ENCODE peak calls at places on chromosomes 12 and 14, in eight cellular contexts. One of them, this sample, is unnamed.

GRCh38 chr12:39575498-39575875 is 44.1 kb downstream of the ABCD2 start:
- DNase-seq in iPS-NIHi11: no peak
- DNase-seq in astrocyte of the spinal cord: no peak
- DNase-seq in HTR-8/SVneo: no peak
- DNase-seq in COR-L47: no peak
- DNase-seq in C1 segment of cervical spinal cord: no peak
- DNase-seq in stimulated activated CD4-positive, alpha-beta T cell treated with anti-CD3 and anti-CD28 coated beads, Interleukin-4, amount 100 ng/mL, for 24 hours: no peak
- DNase-seq in AG04450: no peak
- DNase-seq in this sample: no peak

GRCh38 chr12:58583956-58584355 is 336.3 kb downstream of the LRIG3 start:
- DNase-seq in C1 segment of cervical spinal cord: no peak
- DNase-seq in COR-L47: no peak
- DNase-seq in iPS-NIHi11: no peak
- DNase-seq in AG04450: no peak
- DNase-seq in HTR-8/SVneo: no peak
- DNase-seq in astrocyte of the spinal cord: no peak
- DNase-seq in stimulated activated CD4-positive, alpha-beta T cell treated with anti-CD3 and anti-CD28 coated beads, Interleukin-4, amount 100 ng/mL, for 24 hours: no peak
- DNase-seq in this sample: no peak

GRCh38 chr12:89244536-89244935 is 107.8 kb downstream of the DUSP6 start:
- DNase-seq in stimulated activated CD4-positive, alpha-beta T cell treated with anti-CD3 and anti-CD28 coated beads, Interleukin-4, amount 100 ng/mL, for 24 hours: peak
- DNase-seq in iPS-NIHi11: no peak
- DNase-seq in C1 segment of cervical spinal cord: no peak
- DNase-seq in HTR-8/SVneo: no peak
- DNase-seq in COR-L47: no peak
- DNase-seq in astrocyte of the spinal cord: no peak
- DNase-seq in AG04450: no peak
- DNase-seq in this sample: no peak

GRCh38 chr14:75426332-75427125 is 1.3 kb upstream of the JDP2 start:
- DNase-seq in HTR-8/SVneo: no peak
- DNase-seq in C1 segment of cervical spinal cord: no peak
- DNase-seq in COR-L47: no peak
- DNase-seq in stimulated activated CD4-positive, alpha-beta T cell treated with anti-CD3 and anti-CD28 coated beads, Interleukin-4, amount 100 ng/mL, for 24 hours: no peak
- DNase-seq in AG04450: no peak
- DNase-seq in iPS-NIHi11: no peak
- DNase-seq in astrocyte of the spinal cord: no peak
- DNase-seq in this sample: no peak

GRCh38 chr12:112904571-112904970 is 2.2 kb upstream of the OAS1 start:
- DNase-seq in C1 segment of cervical spinal cord: no peak
- DNase-seq in iPS-NIHi11: no peak
- DNase-seq in COR-L47: no peak
- DNase-seq in HTR-8/SVneo: no peak
- DNase-seq in AG04450: no peak
- DNase-seq in stimulated activated CD4-positive, alpha-beta T cell treated with anti-CD3 and anti-CD28 coated beads, Interleukin-4, amount 100 ng/mL, for 24 hours: no peak
- DNase-seq in astrocyte of the spinal cord: peak
- DNase-seq in this sample: no peak

GRCh38 chr12:76037130-76038105 is 5.8 kb upstream of the PHLDA1 start:
- DNase-seq in stimulated activated CD4-positive, alpha-beta T cell treated with anti-CD3 and anti-CD28 coated beads, Interleukin-4, amount 100 ng/mL, for 24 hours: peak
- DNase-seq in iPS-NIHi11: peak
- DNase-seq in COR-L47: peak
- DNase-seq in C1 segment of cervical spinal cord: no peak
- DNase-seq in astrocyte of the spinal cord: peak
- DNase-seq in HTR-8/SVneo: no peak
- DNase-seq in AG04450: peak
- DNase-seq in this sample: no peak

GRCh38 chr12:76883151-76883550 is 4.3 kb upstream of the CSRP2 start:
- DNase-seq in C1 segment of cervical spinal cord: no peak
- DNase-seq in AG04450: no peak
- DNase-seq in COR-L47: no peak
- DNase-seq in HTR-8/SVneo: peak
- DNase-seq in iPS-NIHi11: peak
- DNase-seq in stimulated activated CD4-positive, alpha-beta T cell treated with anti-CD3 and anti-CD28 coated beads, Interleukin-4, amount 100 ng/mL, for 24 hours: no peak
- DNase-seq in astrocyte of the spinal cord: peak
- DNase-seq in this sample: no peak

GRCh38 chr14:68386950-68387779 is 405.7 kb downstream of the ZFP36L1 start:
- DNase-seq in C1 segment of cervical spinal cord: no peak
- DNase-seq in AG04450: no peak
- DNase-seq in astrocyte of the spinal cord: peak
- DNase-seq in HTR-8/SVneo: no peak
- DNase-seq in iPS-NIHi11: no peak
- DNase-seq in COR-L47: no peak
- DNase-seq in stimulated activated CD4-positive, alpha-beta T cell treated with anti-CD3 and anti-CD28 coated beads, Interleukin-4, amount 100 ng/mL, for 24 hours: no peak
- DNase-seq in this sample: no peak

GRCh38 chr12:92488735-92489134 is 214.1 kb upstream of the PLEKHG7 start:
- DNase-seq in AG04450: no peak
- DNase-seq in iPS-NIHi11: no peak
- DNase-seq in stimulated activated CD4-positive, alpha-beta T cell treated with anti-CD3 and anti-CD28 coated beads, Interleukin-4, amount 100 ng/mL, for 24 hours: no peak
- DNase-seq in COR-L47: no peak
- DNase-seq in HTR-8/SVneo: no peak
- DNase-seq in C1 segment of cervical spinal cord: no peak
- DNase-seq in astrocyte of the spinal cord: no peak
- DNase-seq in this sample: no peak

GRCh38 chr12:19694627-19695026 is 255.3 kb downstream of the AEBP2 start:
- DNase-seq in iPS-NIHi11: no peak
- DNase-seq in COR-L47: no peak
- DNase-seq in HTR-8/SVneo: no peak
- DNase-seq in astrocyte of the spinal cord: no peak
- DNase-seq in C1 segment of cervical spinal cord: no peak
- DNase-seq in stimulated activated CD4-positive, alpha-beta T cell treated with anti-CD3 and anti-CD28 coated beads, Interleukin-4, amount 100 ng/mL, for 24 hours: no peak
- DNase-seq in AG04450: no peak
- DNase-seq in this sample: no peak

GRCh38 chr12:26276709-26277108 is 81.3 kb downstream of the SSPN start:
- DNase-seq in HTR-8/SVneo: no peak
- DNase-seq in AG04450: no peak
- DNase-seq in astrocyte of the spinal cord: no peak
- DNase-seq in COR-L47: no peak
- DNase-seq in stimulated activated CD4-positive, alpha-beta T cell treated with anti-CD3 and anti-CD28 coated beads, Interleukin-4, amount 100 ng/mL, for 24 hours: no peak
- DNase-seq in iPS-NIHi11: no peak
- DNase-seq in C1 segment of cervical spinal cord: no peak
- DNase-seq in this sample: no peak

GRCh38 chr12:124296295-124296915 is 1.5 kb downstream of the RFLNA start:
- DNase-seq in astrocyte of the spinal cord: no peak
- DNase-seq in stimulated activated CD4-positive, alpha-beta T cell treated with anti-CD3 and anti-CD28 coated beads, Interleukin-4, amount 100 ng/mL, for 24 hours: no peak
- DNase-seq in AG04450: no peak
- DNase-seq in C1 segment of cervical spinal cord: no peak
- DNase-seq in HTR-8/SVneo: no peak
- DNase-seq in COR-L47: no peak
- DNase-seq in iPS-NIHi11: peak
- DNase-seq in this sample: no peak

GRCh38 chr12:29320295-29321090 is 60.5 kb downstream of the ERGIC2 start:
- DNase-seq in C1 segment of cervical spinal cord: no peak
- DNase-seq in COR-L47: no peak
- DNase-seq in AG04450: peak
- DNase-seq in HTR-8/SVneo: peak
- DNase-seq in iPS-NIHi11: no peak
- DNase-seq in stimulated activated CD4-positive, alpha-beta T cell treated with anti-CD3 and anti-CD28 coated beads, Interleukin-4, amount 100 ng/mL, for 24 hours: no peak
- DNase-seq in astrocyte of the spinal cord: peak
- DNase-seq in this sample: no peak